ENCODE peak calls at places on chromosomes 12 and 14, in four cellular contexts. One of them, this sample, is unnamed.

GRCh38 chr12:11758838-11759509 is 109.5 kb downstream of the ETV6 start:
- DNase-seq in K562: no peak
- DNase-seq in A549: no peak
- DNase-seq in HepG2: no peak
- DNase-seq in this sample: peak; percentile 47

GRCh38 chr14:58513272-58513671 is 85.8 kb downstream of the KIAA0586 start:
- DNase-seq in A549: no peak
- DNase-seq in HepG2: no peak
- DNase-seq in K562: no peak
- DNase-seq in this sample: no peak

GRCh38 chr14:38828183-38828877 is 274.7 kb downstream of the SEC23A start:
- DNase-seq in HepG2: no peak
- DNase-seq in A549: no peak
- DNase-seq in K562: no peak
- DNase-seq in this sample: no peak

GRCh38 chr14:72169521-72169920 is 237.3 kb downstream of the RGS6 start:
- DNase-seq in HepG2: no peak
- DNase-seq in A549: no peak
- DNase-seq in K562: peak; percentile 13
- DNase-seq in this sample: no peak

GRCh38 chr14:79342942-79343341 is 868.4 kb downstream of the DIO2 start:
- DNase-seq in K562: no peak
- DNase-seq in A549: no peak
- DNase-seq in HepG2: no peak
- DNase-seq in this sample: no peak

GRCh38 chr14:76777721-76778120 is 16.5 kb downstream of the VASH1 start:
- DNase-seq in A549: no peak
- DNase-seq in HepG2: no peak
- DNase-seq in K562: no peak
- DNase-seq in this sample: no peak

GRCh38 chr12:98793121-98793520 is 148.0 kb downstream of the APAF1 start:
- DNase-seq in HepG2: no peak
- DNase-seq in A549: no peak
- DNase-seq in K562: no peak
- DNase-seq in this sample: no peak

GRCh38 chr12:105341010-105341409 is 10.5 kb downstream of the C12orf75 start:
- DNase-seq in A549: no peak
- DNase-seq in HepG2: no peak
- DNase-seq in K562: no peak
- DNase-seq in this sample: peak; percentile 87

GRCh38 chr12:75923964-75924666 is 107.5 kb downstream of the PHLDA1 start:
- DNase-seq in HepG2: no peak
- DNase-seq in A549: no peak
- DNase-seq in K562: no peak
- DNase-seq in this sample: no peak

GRCh38 chr12:80353254-80353653 is 90.8 kb upstream of the PTPRQ start:
- DNase-seq in HepG2: peak; percentile 83
- DNase-seq in A549: no peak
- DNase-seq in K562: no peak
- DNase-seq in this sample: peak; percentile 22

DNA sequence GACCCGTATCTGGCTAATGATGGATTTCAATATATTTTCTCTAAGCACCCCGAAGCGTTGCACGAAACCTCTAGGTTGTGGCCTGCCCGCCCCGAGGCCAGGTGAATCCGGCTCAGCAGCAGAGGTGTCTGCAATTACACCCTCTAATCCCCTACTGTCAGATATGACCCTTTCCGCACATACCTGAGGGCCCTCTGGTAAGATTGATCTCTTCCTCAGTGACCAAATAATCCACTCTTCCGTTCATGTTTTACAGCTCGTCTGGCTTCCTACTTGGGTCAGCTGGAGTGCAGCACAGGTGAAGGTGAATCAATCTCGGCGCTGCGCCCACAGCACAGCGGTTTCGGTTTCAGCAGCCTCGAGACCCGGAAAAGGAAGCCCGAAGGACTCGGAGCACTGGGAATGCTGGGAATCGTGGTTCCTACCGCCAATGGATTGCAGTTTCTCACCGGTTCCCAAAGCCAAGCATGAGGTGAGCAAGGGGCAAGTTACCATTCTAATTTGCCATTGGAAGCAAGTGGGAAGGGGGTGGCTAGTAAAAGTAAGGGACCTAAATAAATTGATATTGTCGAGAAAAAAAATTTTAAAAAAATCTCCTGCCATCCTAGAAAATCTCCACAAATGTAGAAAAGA is at the start of gene SYNJ2BP:
- DNase-seq in HepG2: peak; percentile 76
- DNase-seq in K562: no peak
- DNase-seq in A549: peak; percentile 91
- DNase-seq in this sample: peak; percentile 70
- TF ChIP-seq MAZ in HepG2: no peak
- TF ChIP-seq MAZ in K562: no peak
- TF ChIP-seq MAZ in A549: no peak
- TF ChIP-seq MAZ in this sample: no peak

GRCh38 chr12:22275847-22276246 is 58.7 kb downstream of the ST8SIA1 start:
- DNase-seq in A549: peak; percentile 13
- DNase-seq in HepG2: no peak
- DNase-seq in K562: no peak
- DNase-seq in this sample: peak; percentile 99
- TF ChIP-seq MAZ in A549: no peak
- TF ChIP-seq MAZ in HepG2: no peak
- TF ChIP-seq MAZ in K562: no peak
- TF ChIP-seq MAZ in this sample: peak; percentile 47

DNA sequence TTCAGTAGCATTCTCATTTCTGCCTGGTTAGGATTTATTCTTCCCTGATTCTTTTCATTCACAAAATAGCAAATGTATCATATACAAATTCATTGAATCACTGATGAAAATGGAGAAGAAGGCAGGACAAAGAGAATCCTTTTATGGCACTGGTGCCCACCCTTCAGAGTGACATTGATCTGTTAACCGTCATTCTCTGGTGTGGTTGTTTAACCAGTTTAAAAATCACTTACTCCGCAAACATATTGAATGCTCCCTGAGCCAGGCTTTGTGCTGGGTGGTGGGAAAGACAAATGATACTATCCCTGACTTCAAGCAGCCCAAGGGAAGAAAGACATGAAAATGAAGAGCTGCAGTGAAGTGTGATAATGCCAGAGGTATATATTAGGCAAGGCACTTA is 187.5 kb upstream of the SLC38A2 start:
- DNase-seq in A549: no peak
- DNase-seq in K562: no peak
- DNase-seq in HepG2: peak; percentile 15
- DNase-seq in this sample: no peak
- TF ChIP-seq MAZ in A549: no peak
- TF ChIP-seq MAZ in K562: no peak
- TF ChIP-seq MAZ in HepG2: no peak
- TF ChIP-seq MAZ in this sample: no peak

DNA sequence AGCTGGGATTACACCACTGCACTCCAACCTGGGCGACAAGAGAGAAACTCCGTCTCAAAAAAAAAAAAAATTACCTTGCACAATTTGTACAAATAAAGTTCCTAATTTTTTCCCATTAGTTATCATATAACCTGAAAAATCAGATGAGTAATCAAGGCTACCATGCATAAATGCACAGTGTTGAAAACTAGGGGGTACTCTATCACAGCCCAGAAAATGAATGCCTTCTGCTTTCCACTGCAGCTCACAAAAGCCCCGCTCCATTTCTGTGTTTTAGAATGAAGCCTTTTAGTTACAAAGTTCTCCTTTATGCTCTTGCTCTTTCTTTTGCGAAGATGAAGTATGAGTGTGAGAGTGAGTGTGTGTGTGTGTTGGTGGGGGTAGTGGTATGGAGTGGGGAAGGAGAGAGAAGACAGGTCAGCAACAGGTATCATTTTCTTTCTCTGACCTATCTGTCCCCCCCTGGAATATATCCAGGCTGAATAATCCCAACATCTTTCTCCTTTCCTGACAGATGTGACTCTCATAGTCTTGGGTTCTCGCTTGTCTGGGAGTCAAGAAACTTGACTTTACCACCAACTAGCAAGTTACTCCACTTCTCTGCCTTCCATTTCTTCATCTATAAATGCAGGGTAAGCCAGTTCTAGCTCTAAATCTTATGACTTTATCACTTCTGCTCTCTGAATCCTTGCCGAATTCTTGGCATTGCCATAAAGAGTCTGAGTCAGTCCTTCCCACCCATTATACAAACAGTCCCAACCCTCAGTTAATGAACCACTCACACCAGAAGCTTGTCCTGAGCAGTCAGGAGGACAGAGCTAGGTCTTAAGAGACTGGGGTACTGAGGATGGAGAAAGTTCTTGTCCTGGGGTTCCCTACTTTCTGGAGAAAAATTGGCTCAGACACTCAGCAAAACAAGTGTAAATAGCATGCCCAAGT is 16.1 kb downstream of the BIN2 start:
- DNase-seq in A549: peak; percentile 89
- DNase-seq in HepG2: no peak
- DNase-seq in K562: no peak
- DNase-seq in this sample: peak; percentile 87
- TF ChIP-seq MAZ in A549: no peak
- TF ChIP-seq MAZ in HepG2: no peak
- TF ChIP-seq MAZ in K562: no peak
- TF ChIP-seq MAZ in this sample: no peak

DNA sequence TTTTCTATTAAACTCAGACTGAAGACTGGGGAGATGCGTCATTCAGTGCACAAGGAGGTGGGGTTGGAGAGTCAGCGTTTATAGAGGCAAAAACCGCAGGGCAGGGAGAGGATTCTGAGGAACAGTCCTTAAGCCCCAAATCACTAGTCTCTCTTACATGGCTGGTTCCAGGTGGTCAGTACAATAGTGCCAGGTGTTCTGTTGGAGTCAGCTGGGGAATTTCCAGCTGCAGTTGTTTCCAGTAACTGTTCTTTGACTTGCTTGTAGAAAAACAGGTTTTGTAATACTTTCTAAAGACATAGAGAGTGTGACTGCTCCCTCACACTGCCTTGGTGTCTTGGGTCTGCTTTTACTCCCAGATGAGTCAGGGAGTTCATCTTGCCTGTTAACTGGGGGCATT is 192.2 kb downstream of the TMTC3 start:
- DNase-seq in A549: no peak
- DNase-seq in HepG2: no peak
- DNase-seq in K562: no peak
- DNase-seq in this sample: peak; percentile 63
- TF ChIP-seq MAZ in A549: no peak
- TF ChIP-seq MAZ in HepG2: no peak
- TF ChIP-seq MAZ in K562: no peak
- TF ChIP-seq MAZ in this sample: no peak

DNA sequence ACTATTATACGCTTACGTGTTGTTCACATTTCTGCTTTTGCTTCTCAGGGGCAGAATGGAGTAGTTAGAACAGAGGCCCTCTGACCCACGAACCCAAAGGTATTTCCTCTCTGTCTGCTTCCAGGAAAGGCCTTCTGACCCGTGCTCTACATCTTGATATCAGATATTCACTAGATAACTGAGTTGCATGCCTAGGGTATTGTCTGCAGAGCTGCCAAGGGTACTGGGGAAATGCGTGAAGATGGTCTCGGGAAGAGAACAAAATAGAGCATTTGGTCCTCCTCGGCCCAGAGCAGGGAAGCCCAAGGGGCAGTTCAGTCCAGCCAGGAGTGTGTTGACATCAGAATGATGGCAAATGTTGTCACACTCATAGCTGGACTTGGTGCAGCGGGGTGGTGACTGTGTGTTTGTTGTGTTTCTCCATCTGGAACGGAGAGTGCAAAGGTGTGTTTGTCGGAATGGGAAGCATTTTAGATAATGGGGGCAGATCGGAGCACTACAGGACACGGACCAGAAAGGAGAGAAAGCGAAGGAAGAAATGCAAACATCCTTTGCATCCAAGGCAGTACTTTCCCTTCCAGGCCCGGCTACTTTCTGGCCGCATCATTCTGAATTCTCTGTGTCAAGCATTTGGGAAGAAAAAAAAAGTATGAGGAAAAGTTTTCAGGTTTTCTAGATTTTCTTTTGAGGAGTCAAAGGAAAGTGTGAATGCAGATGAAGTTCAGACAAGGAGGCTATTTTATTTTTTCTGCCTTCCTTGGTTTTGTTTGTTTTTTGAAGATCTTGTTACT is 8.1 kb downstream of the GLT1D1 start:
- DNase-seq in HepG2: peak; percentile 80
- DNase-seq in A549: no peak
- DNase-seq in K562: no peak
- DNase-seq in this sample: no peak
- TF ChIP-seq MAZ in HepG2: no peak
- TF ChIP-seq MAZ in A549: no peak
- TF ChIP-seq MAZ in K562: no peak
- TF ChIP-seq MAZ in this sample: no peak

DNA sequence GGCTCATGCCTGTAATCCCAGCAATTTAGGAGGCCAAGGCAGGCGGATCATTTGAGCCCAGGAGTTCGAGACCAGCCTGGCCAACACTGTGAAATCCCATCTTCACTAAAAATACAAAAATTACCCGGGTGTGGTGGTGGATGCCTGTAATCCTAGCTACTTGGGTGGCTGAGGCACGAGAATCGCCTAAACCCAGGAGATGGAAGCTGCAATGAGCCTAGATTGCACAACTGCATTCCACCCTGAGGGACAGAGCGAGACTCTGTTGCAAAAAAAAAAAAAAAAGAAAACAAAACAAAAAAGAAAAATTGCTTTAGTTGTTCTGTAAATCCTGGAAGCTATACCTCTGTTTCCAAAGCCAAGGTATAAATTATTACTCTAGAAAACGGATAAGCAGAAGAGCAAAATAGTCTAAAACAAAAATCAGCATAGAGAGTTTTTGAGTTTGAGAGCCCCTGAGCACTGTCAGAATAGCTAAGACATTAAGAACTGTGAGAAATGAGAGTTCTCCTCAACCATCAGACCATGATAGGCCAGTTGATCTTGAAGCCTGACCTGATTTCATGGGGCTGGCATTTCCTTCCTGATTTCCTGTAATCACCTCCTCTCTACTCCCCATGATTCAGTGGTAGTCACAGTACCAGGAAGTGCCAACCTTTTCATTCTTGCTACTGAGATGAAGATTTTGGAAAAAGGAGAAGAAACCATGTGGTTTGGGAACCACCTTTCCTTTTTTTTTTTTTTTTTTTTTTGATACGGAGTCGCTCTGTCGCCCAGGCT is 31.7 kb downstream of the ATP2A2 start:
- DNase-seq in A549: peak; percentile 43
- DNase-seq in K562: no peak
- DNase-seq in HepG2: no peak
- DNase-seq in this sample: peak; percentile 72
- TF ChIP-seq MAZ in A549: no peak
- TF ChIP-seq MAZ in K562: no peak
- TF ChIP-seq MAZ in HepG2: no peak
- TF ChIP-seq MAZ in this sample: no peak

DNA sequence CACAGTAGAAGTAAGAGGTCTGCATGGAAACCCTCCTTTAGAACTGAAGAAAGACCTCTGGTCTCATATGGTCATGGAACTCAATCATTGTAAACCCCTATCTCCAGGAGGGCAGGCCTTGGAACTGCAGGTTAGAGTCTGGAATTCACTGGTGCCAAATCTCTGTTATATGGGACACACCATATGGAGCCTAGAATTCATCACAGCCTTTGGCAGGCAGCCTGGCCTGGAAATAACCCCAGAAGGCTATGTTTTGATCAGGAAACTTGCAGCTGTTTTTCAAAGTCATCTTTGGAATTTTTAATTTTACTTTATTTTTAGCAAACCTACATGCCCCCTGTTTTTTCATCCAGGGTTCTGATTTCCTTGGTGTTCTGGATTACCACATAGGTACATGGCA is 339.3 kb upstream of the TBX3 start:
- DNase-seq in HepG2: no peak
- DNase-seq in A549: no peak
- DNase-seq in K562: no peak
- DNase-seq in this sample: peak; percentile 60
- TF ChIP-seq MAZ in HepG2: no peak
- TF ChIP-seq MAZ in A549: no peak
- TF ChIP-seq MAZ in K562: no peak
- TF ChIP-seq MAZ in this sample: no peak